ENCODE peak calls at places on chromosomes 1 and 21, in five cellular contexts. One of them, this sample, is unnamed.

GRCh38 chr1:8020032-8020431 is 6.1 kb downstream of the ERRFI1 start:
- DNase-seq in lung: no peak
- DNase-seq in AG04449: no peak
- DNase-seq in fibroblast of lung: peak; percentile 81
- DNase-seq in NCI-H1092: no peak
- DNase-seq in this sample: no peak

GRCh38 chr1:19087737-19088594 is 122.1 kb downstream of the UBR4 start:
- DNase-seq in lung: no peak
- DNase-seq in AG04449: no peak
- DNase-seq in fibroblast of lung: no peak
- DNase-seq in NCI-H1092: no peak
- DNase-seq in this sample: no peak

GRCh38 chr1:246647113-246647512 is 77.1 kb upstream of the SCCPDH start:
- DNase-seq in lung: no peak
- DNase-seq in AG04449: no peak
- DNase-seq in fibroblast of lung: peak; percentile 62
- DNase-seq in NCI-H1092: no peak
- DNase-seq in this sample: peak; percentile 45

GRCh38 chr1:186511761-186512637 is 51.1 kb upstream of the PDC start:
- DNase-seq in lung: peak; percentile 58
- DNase-seq in AG04449: no peak
- DNase-seq in fibroblast of lung: no peak
- DNase-seq in NCI-H1092: no peak
- DNase-seq in this sample: no peak

GRCh38 chr1:81237531-81238528 is 562.9 kb upstream of the ADGRL2 start:
- DNase-seq in lung: no peak
- DNase-seq in AG04449: no peak
- DNase-seq in fibroblast of lung: no peak
- DNase-seq in NCI-H1092: no peak
- DNase-seq in this sample: no peak

GRCh38 chr1:223331929-223332328 is 32.0 kb downstream of the SUSD4 start:
- DNase-seq in lung: no peak
- DNase-seq in AG04449: peak; percentile 12
- DNase-seq in fibroblast of lung: peak; percentile 89
- DNase-seq in NCI-H1092: no peak
- DNase-seq in this sample: peak; percentile 38

GRCh38 chr1:235595079-235595478 is 54.5 kb downstream of the GNG4 start:
- DNase-seq in lung: no peak
- DNase-seq in AG04449: no peak
- DNase-seq in fibroblast of lung: no peak
- DNase-seq in NCI-H1092: no peak
- DNase-seq in this sample: no peak

GRCh38 chr1:65146908-65147423 is 1.0 kb upstream of the AK4 start:
- DNase-seq in lung: no peak
- DNase-seq in AG04449: no peak
- DNase-seq in fibroblast of lung: peak; percentile 32
- DNase-seq in NCI-H1092: no peak
- DNase-seq in this sample: no peak

GRCh38 chr1:224087358-224087757 is 26.6 kb upstream of the FBXO28 start:
- DNase-seq in lung: no peak
- DNase-seq in AG04449: no peak
- DNase-seq in fibroblast of lung: no peak
- DNase-seq in NCI-H1092: no peak
- DNase-seq in this sample: no peak

GRCh38 chr21:33496345-33496744 is 4.8 kb upstream of the DNAJC28 start:
- DNase-seq in lung: no peak
- DNase-seq in AG04449: no peak
- DNase-seq in fibroblast of lung: no peak
- DNase-seq in NCI-H1092: no peak
- DNase-seq in this sample: no peak

GRCh38 chr1:6448749-6449631 is 17.0 kb downstream of the TNFRSF25 start:
- DNase-seq in lung: no peak
- DNase-seq in AG04449: no peak
- DNase-seq in fibroblast of lung: peak; percentile 14
- DNase-seq in NCI-H1092: peak; percentile 93
- DNase-seq in this sample: no peak

GRCh38 chr21:32083175-32083574 is 195.7 kb downstream of the MIS18A start:
- DNase-seq in lung: no peak
- DNase-seq in AG04449: no peak
- DNase-seq in fibroblast of lung: peak; percentile 4
- DNase-seq in NCI-H1092: peak; percentile 87
- DNase-seq in this sample: no peak

GRCh38 chr1:64469614-64469976 is 334 bp upstream of the CACHD1 start:
- DNase-seq in lung: no peak
- DNase-seq in AG04449: no peak
- DNase-seq in fibroblast of lung: peak; percentile 24
- DNase-seq in NCI-H1092: no peak
- DNase-seq in this sample: no peak

GRCh38 chr1:183349201-183349711 is 68.9 kb downstream of the NMNAT2 start:
- DNase-seq in lung: no peak
- DNase-seq in AG04449: peak; percentile 31
- DNase-seq in fibroblast of lung: peak; percentile 75
- DNase-seq in NCI-H1092: no peak
- DNase-seq in this sample: no peak

GRCh38 chr1:226131639-226132038 is 54.9 kb downstream of the ACBD3 start:
- DNase-seq in lung: no peak
- DNase-seq in AG04449: no peak
- DNase-seq in fibroblast of lung: no peak
- DNase-seq in NCI-H1092: no peak
- DNase-seq in this sample: no peak

GRCh38 chr1:220338759-220339158 is 66.5 kb upstream of the RAB3GAP2 start:
- DNase-seq in lung: no peak
- DNase-seq in AG04449: no peak
- DNase-seq in fibroblast of lung: no peak
- DNase-seq in NCI-H1092: no peak
- DNase-seq in this sample: no peak

GRCh38 chr21:37763298-37763697 is 153.0 kb downstream of the KCNJ6 start:
- DNase-seq in lung: no peak
- DNase-seq in AG04449: no peak
- DNase-seq in fibroblast of lung: no peak
- DNase-seq in NCI-H1092: no peak
- DNase-seq in this sample: no peak

GRCh38 chr1:15452216-15452615 is 4.3 kb upstream of the CELA2A start:
- DNase-seq in lung: no peak
- DNase-seq in AG04449: no peak
- DNase-seq in fibroblast of lung: no peak
- DNase-seq in NCI-H1092: no peak
- DNase-seq in this sample: no peak

GRCh38 chr1:183282101-183282855 is 96.2 kb downstream of the LAMC2 start:
- DNase-seq in lung: no peak
- DNase-seq in AG04449: no peak
- DNase-seq in fibroblast of lung: no peak
- DNase-seq in NCI-H1092: no peak
- DNase-seq in this sample: no peak

GRCh38 chr1:221667504-221667903 is 74.4 kb downstream of the DUSP10 start:
- DNase-seq in lung: no peak
- DNase-seq in AG04449: peak; percentile 46
- DNase-seq in fibroblast of lung: peak; percentile 70
- DNase-seq in NCI-H1092: no peak
- DNase-seq in this sample: peak; percentile 51

GRCh38 chr1:204154525-204155255 is 2.8 kb upstream of the ETNK2 start:
- DNase-seq in lung: no peak
- DNase-seq in AG04449: no peak
- DNase-seq in fibroblast of lung: no peak
- DNase-seq in NCI-H1092: peak; percentile 17
- DNase-seq in this sample: no peak

GRCh38 chr1:207893737-207894582 is 17.0 kb downstream of the CD34 start:
- DNase-seq in lung: no peak
- DNase-seq in AG04449: no peak
- DNase-seq in fibroblast of lung: no peak
- DNase-seq in NCI-H1092: no peak
- DNase-seq in this sample: no peak

GRCh38 chr21:17436626-17437111 is 76.2 kb upstream of the CXADR start:
- DNase-seq in lung: no peak
- DNase-seq in AG04449: no peak
- DNase-seq in fibroblast of lung: no peak
- DNase-seq in NCI-H1092: no peak
- DNase-seq in this sample: no peak

GRCh38 chr1:15029786-15030185 is 123.8 kb upstream of the TMEM51 start:
- DNase-seq in lung: no peak
- DNase-seq in AG04449: no peak
- DNase-seq in fibroblast of lung: no peak
- DNase-seq in NCI-H1092: no peak
- DNase-seq in this sample: no peak

GRCh38 chr1:210695041-210695440 is 366.3 kb downstream of the HHAT start:
- DNase-seq in lung: no peak
- DNase-seq in AG04449: no peak
- DNase-seq in fibroblast of lung: peak; percentile 51
- DNase-seq in NCI-H1092: no peak
- DNase-seq in this sample: no peak

GRCh38 chr1:222616535-222616934 is 1.4 kb upstream of the MIA3 start:
- DNase-seq in lung: no peak
- DNase-seq in AG04449: peak; percentile 68
- DNase-seq in fibroblast of lung: peak; percentile 70
- DNase-seq in NCI-H1092: no peak
- DNase-seq in this sample: no peak

GRCh38 chr1:1779691-1780597 is 1.7 kb upstream of the NADK start:
- DNase-seq in lung: peak; percentile 76
- DNase-seq in AG04449: no peak
- DNase-seq in fibroblast of lung: peak; percentile 58
- DNase-seq in NCI-H1092: no peak
- DNase-seq in this sample: no peak

GRCh38 chr1:166184897-166185296 is 18.1 kb upstream of the FAM78B start:
- DNase-seq in lung: no peak
- DNase-seq in AG04449: no peak
- DNase-seq in fibroblast of lung: peak; percentile 98
- DNase-seq in NCI-H1092: no peak
- DNase-seq in this sample: no peak

This sample was measured in non-pigmented ciliary epithelial cell.